ENCODE peak calls at places on chromosomes 5 and 9, in six cellular contexts. One of them, this sample, is unnamed.

GRCh38 chr5:40374853-40375252 is 304.9 kb upstream of the PTGER4 start:
- DNase-seq in AG04450: no peak
- DNase-seq in fibroblast of the aortic adventitia: no peak
- DNase-seq in activated naive CD4-positive, alpha-beta T cell treated with anti-CD3 and anti-CD28 coated beads for 36 hours: no peak
- DNase-seq in KG1: no peak
- DNase-seq in astrocyte of the spinal cord: no peak
- DNase-seq in this sample: no peak

GRCh38 chr5:67353500-67353931 is 156.9 kb upstream of the CD180 start:
- DNase-seq in KG1: no peak
- DNase-seq in AG04450: no peak
- DNase-seq in fibroblast of the aortic adventitia: no peak
- DNase-seq in activated naive CD4-positive, alpha-beta T cell treated with anti-CD3 and anti-CD28 coated beads for 36 hours: no peak
- DNase-seq in astrocyte of the spinal cord: peak; percentile 21
- DNase-seq in this sample: no peak

GRCh38 chr9:6757988-6758417 is 230 bp downstream of the KDM4C start:
- DNase-seq in AG04450: no peak
- DNase-seq in fibroblast of the aortic adventitia: no peak
- DNase-seq in astrocyte of the spinal cord: no peak
- DNase-seq in activated naive CD4-positive, alpha-beta T cell treated with anti-CD3 and anti-CD28 coated beads for 36 hours: no peak
- DNase-seq in KG1: no peak
- DNase-seq in this sample: peak; percentile 90

GRCh38 chr9:37944671-37945481 is 40.9 kb upstream of the SLC25A51 start:
- DNase-seq in AG04450: no peak
- DNase-seq in activated naive CD4-positive, alpha-beta T cell treated with anti-CD3 and anti-CD28 coated beads for 36 hours: no peak
- DNase-seq in KG1: no peak
- DNase-seq in astrocyte of the spinal cord: peak; percentile 37
- DNase-seq in fibroblast of the aortic adventitia: no peak
- DNase-seq in this sample: no peak

GRCh38 chr5:174045470-174046025 is at the start of gene NSG2:
- DNase-seq in fibroblast of the aortic adventitia: peak; percentile 52
- DNase-seq in AG04450: peak; percentile 56
- DNase-seq in activated naive CD4-positive, alpha-beta T cell treated with anti-CD3 and anti-CD28 coated beads for 36 hours: peak; percentile 62
- DNase-seq in KG1: peak; percentile 79
- DNase-seq in astrocyte of the spinal cord: peak; percentile 91
- DNase-seq in this sample: peak; percentile 89

GRCh38 chr9:122374885-122375420 is 4.1 kb downstream of the PTGS1 start:
- DNase-seq in activated naive CD4-positive, alpha-beta T cell treated with anti-CD3 and anti-CD28 coated beads for 36 hours: no peak
- DNase-seq in AG04450: no peak
- DNase-seq in KG1: no peak
- DNase-seq in fibroblast of the aortic adventitia: peak; percentile 80
- DNase-seq in astrocyte of the spinal cord: peak; percentile 34
- DNase-seq in this sample: peak; percentile 51

GRCh38 chr9:29799227-29799626 is 2225.9 kb upstream of the C9orf72 start:
- DNase-seq in astrocyte of the spinal cord: no peak
- DNase-seq in activated naive CD4-positive, alpha-beta T cell treated with anti-CD3 and anti-CD28 coated beads for 36 hours: no peak
- DNase-seq in KG1: no peak
- DNase-seq in fibroblast of the aortic adventitia: no peak
- DNase-seq in AG04450: no peak
- DNase-seq in this sample: no peak

GRCh38 chr9:5971740-5972139 is 43.7 kb downstream of the RANBP6 start:
- DNase-seq in astrocyte of the spinal cord: peak; percentile 21
- DNase-seq in AG04450: no peak
- DNase-seq in fibroblast of the aortic adventitia: peak; percentile 37
- DNase-seq in KG1: no peak
- DNase-seq in activated naive CD4-positive, alpha-beta T cell treated with anti-CD3 and anti-CD28 coated beads for 36 hours: no peak
- DNase-seq in this sample: no peak

GRCh38 chr9:133115604-133116345 is 5.3 kb downstream of the RALGDS start:
- DNase-seq in AG04450: no peak
- DNase-seq in fibroblast of the aortic adventitia: no peak
- DNase-seq in KG1: no peak
- DNase-seq in activated naive CD4-positive, alpha-beta T cell treated with anti-CD3 and anti-CD28 coated beads for 36 hours: peak; percentile 87
- DNase-seq in astrocyte of the spinal cord: peak; percentile 68
- DNase-seq in this sample: peak; percentile 62

GRCh38 chr9:70053864-70054263 is 10.2 kb downstream of the MAMDC2 start:
- DNase-seq in activated naive CD4-positive, alpha-beta T cell treated with anti-CD3 and anti-CD28 coated beads for 36 hours: no peak
- DNase-seq in astrocyte of the spinal cord: no peak
- DNase-seq in fibroblast of the aortic adventitia: no peak
- DNase-seq in AG04450: no peak
- DNase-seq in KG1: no peak
- DNase-seq in this sample: no peak

GRCh38 chr9:92545002-92545510 is 9.3 kb upstream of the ECM2 start:
- DNase-seq in activated naive CD4-positive, alpha-beta T cell treated with anti-CD3 and anti-CD28 coated beads for 36 hours: no peak
- DNase-seq in astrocyte of the spinal cord: no peak
- DNase-seq in AG04450: no peak
- DNase-seq in KG1: no peak
- DNase-seq in fibroblast of the aortic adventitia: no peak
- DNase-seq in this sample: no peak

GRCh38 chr5:125484272-125485002 is 738.0 kb upstream of the ZNF608 start:
- DNase-seq in activated naive CD4-positive, alpha-beta T cell treated with anti-CD3 and anti-CD28 coated beads for 36 hours: no peak
- DNase-seq in KG1: no peak
- DNase-seq in fibroblast of the aortic adventitia: peak; percentile 98
- DNase-seq in AG04450: peak; percentile 96
- DNase-seq in astrocyte of the spinal cord: peak; percentile 99
- DNase-seq in this sample: peak; percentile 69

GRCh38 chr5:55427157-55427556 is 107.6 kb downstream of the PLPP1 start:
- DNase-seq in fibroblast of the aortic adventitia: peak; percentile 87
- DNase-seq in KG1: no peak
- DNase-seq in astrocyte of the spinal cord: peak; percentile 76
- DNase-seq in activated naive CD4-positive, alpha-beta T cell treated with anti-CD3 and anti-CD28 coated beads for 36 hours: no peak
- DNase-seq in AG04450: peak; percentile 55
- DNase-seq in this sample: peak; percentile 68

GRCh38 chr5:74651710-74652109 is 11.2 kb upstream of the ENC1 start:
- DNase-seq in AG04450: no peak
- DNase-seq in activated naive CD4-positive, alpha-beta T cell treated with anti-CD3 and anti-CD28 coated beads for 36 hours: no peak
- DNase-seq in fibroblast of the aortic adventitia: no peak
- DNase-seq in astrocyte of the spinal cord: no peak
- DNase-seq in KG1: no peak
- DNase-seq in this sample: no peak

GRCh38 chr9:71796368-71796767 is 28.1 kb upstream of the CEMIP2 start:
- DNase-seq in KG1: no peak
- DNase-seq in AG04450: no peak
- DNase-seq in activated naive CD4-positive, alpha-beta T cell treated with anti-CD3 and anti-CD28 coated beads for 36 hours: peak; percentile 63
- DNase-seq in astrocyte of the spinal cord: no peak
- DNase-seq in fibroblast of the aortic adventitia: no peak
- DNase-seq in this sample: no peak

GRCh38 chr5:8019719-8020218 is 150.8 kb downstream of the MTRR start:
- DNase-seq in astrocyte of the spinal cord: no peak
- DNase-seq in KG1: peak; percentile 38
- DNase-seq in activated naive CD4-positive, alpha-beta T cell treated with anti-CD3 and anti-CD28 coated beads for 36 hours: no peak
- DNase-seq in fibroblast of the aortic adventitia: no peak
- DNase-seq in AG04450: no peak
- DNase-seq in this sample: no peak

GRCh38 chr5:14699807-14700400 is 35.4 kb downstream of the OTULIN start:
- DNase-seq in KG1: no peak
- DNase-seq in activated naive CD4-positive, alpha-beta T cell treated with anti-CD3 and anti-CD28 coated beads for 36 hours: no peak
- DNase-seq in AG04450: no peak
- DNase-seq in astrocyte of the spinal cord: no peak
- DNase-seq in fibroblast of the aortic adventitia: no peak
- DNase-seq in this sample: no peak

GRCh38 chr9:4860383-4860782 is 67.6 kb downstream of the RCL1 start:
- DNase-seq in AG04450: no peak
- DNase-seq in astrocyte of the spinal cord: no peak
- DNase-seq in activated naive CD4-positive, alpha-beta T cell treated with anti-CD3 and anti-CD28 coated beads for 36 hours: no peak
- DNase-seq in fibroblast of the aortic adventitia: no peak
- DNase-seq in KG1: no peak
- DNase-seq in this sample: no peak

GRCh38 chr9:100063185-100063584 is 35.6 kb downstream of the ERP44 start:
- DNase-seq in fibroblast of the aortic adventitia: no peak
- DNase-seq in activated naive CD4-positive, alpha-beta T cell treated with anti-CD3 and anti-CD28 coated beads for 36 hours: no peak
- DNase-seq in AG04450: no peak
- DNase-seq in KG1: no peak
- DNase-seq in astrocyte of the spinal cord: no peak
- DNase-seq in this sample: no peak

GRCh38 chr9:96176901-96177718 is 124.9 kb downstream of the HSD17B3 start:
- DNase-seq in activated naive CD4-positive, alpha-beta T cell treated with anti-CD3 and anti-CD28 coated beads for 36 hours: no peak
- DNase-seq in fibroblast of the aortic adventitia: peak; percentile 0
- DNase-seq in KG1: no peak
- DNase-seq in astrocyte of the spinal cord: no peak
- DNase-seq in AG04450: no peak
- DNase-seq in this sample: no peak

GRCh38 chr9:137785704-137786161 is 91.8 kb upstream of the CACNA1B start:
- DNase-seq in activated naive CD4-positive, alpha-beta T cell treated with anti-CD3 and anti-CD28 coated beads for 36 hours: no peak
- DNase-seq in fibroblast of the aortic adventitia: no peak
- DNase-seq in astrocyte of the spinal cord: no peak
- DNase-seq in AG04450: no peak
- DNase-seq in KG1: no peak
- DNase-seq in this sample: peak; percentile 31

GRCh38 chr5:157920828-157921170 is 61.9 kb upstream of the CLINT1 start:
- DNase-seq in astrocyte of the spinal cord: no peak
- DNase-seq in fibroblast of the aortic adventitia: no peak
- DNase-seq in KG1: no peak
- DNase-seq in AG04450: no peak
- DNase-seq in activated naive CD4-positive, alpha-beta T cell treated with anti-CD3 and anti-CD28 coated beads for 36 hours: no peak
- DNase-seq in this sample: no peak

This sample was measured in brain microvascular endothelial cell.